ENCODE peak calls at places on chromosomes 7 and 10, in eight cellular contexts. R is upper lobe of right lung; N is neural progenitor cell; S is CD8-positive, alpha-beta T cell; E is ovary; U is GM23338; H is hepatocyte; W is naive thymus-derived CD4-positive, alpha-beta T cell. P is an unnamed sample. For H3K4me1, the result is how much of the 10 kb centered on the place peaks cover.

GRCh38 chr10:113088194-113088593 is 138.1 kb downstream of the TCF7L2 start:
- DNase-seq in R (no peak), N (no peak), S (no peak), E (no peak), U (no peak), H (no peak), W (no peak), P (no peak)

GRCh38 chr7:130273081-130273699 is 6.5 kb downstream of the CPA2 start:
- DNase-seq in R (no peak), N (peak), S (no peak), E (peak), U (peak), H (peak), W (peak), P (no peak)

GRCh38 chr10:96270564-96270963 is 805 bp downstream of the BLNK start:
- DNase-seq in R (no peak), N (no peak), S (no peak), E (no peak), U (no peak), H (no peak), W (no peak), P (no peak)

GRCh38 chr7:106623846-106624245 is 37.1 kb downstream of the CCDC71L start:
- DNase-seq in R (no peak), N (no peak), S (no peak), E (no peak), U (no peak), H (peak), W (no peak), P (no peak)

GRCh38 chr10:9051328-9051974 is 997.0 kb downstream of the GATA3 start:
- DNase-seq in R (no peak), N (no peak), S (no peak), E (no peak), U (no peak), H (no peak), W (no peak), P (no peak)

GRCh38 chr10:63711866-63712716 is 190.9 kb downstream of the REEP3 start:
- DNase-seq in R (peak), N (no peak), S (no peak), E (peak), U (no peak), H (peak), W (no peak), P (no peak)

GRCh38 chr7:55515569-55516279 is 56.6 kb downstream of the VOPP1 start:
- DNase-seq in R (no peak), N (no peak), S (no peak), E (no peak), U (no peak), H (no peak), W (no peak), P (no peak)

GRCh38 chr10:33236916-33237315 is 97.6 kb downstream of the NRP1 start:
- DNase-seq in R (no peak), N (no peak), S (no peak), E (no peak), U (no peak), H (no peak), W (no peak), P (no peak)

GRCh38 chr7:1536768-1537630 is 6.5 kb downstream of the MAFK start:
- DNase-seq in R (peak), N (peak), S (no peak), E (peak), U (peak), H (peak), W (no peak), P (no peak)

GRCh38 chr7:24175603-24176002 is 108.4 kb upstream of the NPY start:
- DNase-seq in R (no peak), N (peak), S (no peak), E (no peak), U (peak), H (no peak), W (no peak), P (no peak)

GRCh38 chr10:85446852-85447251 is 919.7 kb downstream of the GRID1 start:
- DNase-seq in R (no peak), N (no peak), S (no peak), E (no peak), U (no peak), H (peak), W (no peak), P (no peak)

GRCh38 chr7:134429481-134429880 is 29.4 kb downstream of the AKR1B1 start:
- DNase-seq in R (no peak), N (no peak), S (no peak), E (no peak), U (no peak), H (no peak), W (no peak), P (no peak)

GRCh38 chr7:47460251-47460989 is 121.5 kb downstream of the TNS3 start:
- DNase-seq in R (peak), N (no peak), S (no peak), E (no peak), U (no peak), H (peak), W (no peak), P (no peak)

GRCh38 chr7:87328281-87328680 is 17.2 kb upstream of the CROT start:
- DNase-seq in R (no peak), N (peak), S (no peak), E (no peak), U (peak), H (no peak), W (no peak), P (no peak)

GRCh38 chr10:52308251-52309031 is 5.6 kb upstream of the DKK1 start:
- DNase-seq in R (peak), N (peak), S (no peak), E (peak), U (peak), H (peak), W (no peak), P (no peak)

GRCh38 chr7:1742555-1743303 is 72.7 kb downstream of the ELFN1 start:
- DNase-seq in R (no peak), N (no peak), S (no peak), E (peak), U (no peak), H (peak), W (no peak), P (peak)

GRCh38 chr7:100516135-100516812 is 22.7 kb upstream of the AGFG2 start:
- DNase-seq in R (no peak), N (peak), S (peak), E (peak), U (peak), H (peak), W (peak), P (peak)

GRCh38 chr7:95330194-95331003 is 6.1 kb upstream of the PON1 start:
- DNase-seq in R (no peak), N (no peak), S (no peak), E (no peak), U (no peak), H (no peak), W (no peak), P (peak)

GRCh38 chr10:70380350-70381135 is 1.9 kb downstream of the LRRC20 start:
- DNase-seq in R (no peak), N (no peak), S (no peak), E (no peak), U (no peak), H (no peak), W (no peak), P (no peak)

GRCh38 chr10:119359025-119359424 is 151.7 kb downstream of the GRK5 start:
- DNase-seq in R (peak), N (no peak), S (no peak), E (no peak), U (no peak), H (no peak), W (no peak), P (no peak)

GRCh38 chr7:80844916-80845315 is 73.9 kb downstream of the SEMA3C start:
- DNase-seq in R (no peak), N (no peak), S (no peak), E (no peak), U (no peak), H (no peak), W (no peak), P (no peak)

GRCh38 chr7:157020514-157021070 is 10.1 kb upstream of the MNX1 start:
- DNase-seq in R (peak), N (peak), S (no peak), E (no peak), U (peak), H (peak), W (no peak), P (no peak)

GRCh38 chr7:147276783-147277370 is 1160.3 kb downstream of the CNTNAP2 start:
- DNase-seq in R (no peak), N (no peak), S (no peak), E (no peak), U (no peak), H (no peak), W (no peak), P (no peak)

GRCh38 chr10:72292223-72292691 is 18.5 kb downstream of the DDIT4 start:
- DNase-seq in R (no peak), N (no peak), S (no peak), E (no peak), U (no peak), H (peak), W (no peak), P (no peak)

GRCh38 chr7:9557853-9558252 is 1124.4 kb downstream of the NXPH1 start:
- DNase-seq in R (no peak), N (no peak), S (no peak), E (no peak), U (no peak), H (no peak), W (no peak), P (no peak)

GRCh38 chr10:102633282-102633681 is 11.0 kb upstream of the TRIM8 start:
- DNase-seq in R (peak), N (no peak), S (no peak), E (peak), U (no peak), H (no peak), W (no peak), P (no peak)

GRCh38 chr7:110442386-110442837 is 648.5 kb upstream of the LRRN3 start:
- DNase-seq in R (no peak), N (peak), S (no peak), E (no peak), U (peak), H (peak), W (no peak), P (no peak)

GRCh38 chr10:121135512-121135911 is 284.4 kb downstream of the WDR11 start:
- DNase-seq in R (no peak), N (no peak), S (no peak), E (no peak), U (no peak), H (no peak), W (no peak), P (no peak)

GRCh38 chr7:43658718-43659548 is 70.4 kb downstream of the COA1 start:
- DNase-seq in R (no peak), N (no peak), S (no peak), E (no peak), U (no peak), H (no peak), W (no peak), P (no peak)

GRCh38 chr7:13017881-13018280 is 330.4 kb downstream of the ARL4A start:
- DNase-seq in R (no peak), N (peak), S (no peak), E (no peak), U (no peak), H (no peak), W (no peak), P (no peak)
- H3K4me3 ChIP-seq in R (no peak), N (peak), S (no peak), E (no peak), U (no peak), H (no peak), W (no peak), P (no peak)

DNA sequence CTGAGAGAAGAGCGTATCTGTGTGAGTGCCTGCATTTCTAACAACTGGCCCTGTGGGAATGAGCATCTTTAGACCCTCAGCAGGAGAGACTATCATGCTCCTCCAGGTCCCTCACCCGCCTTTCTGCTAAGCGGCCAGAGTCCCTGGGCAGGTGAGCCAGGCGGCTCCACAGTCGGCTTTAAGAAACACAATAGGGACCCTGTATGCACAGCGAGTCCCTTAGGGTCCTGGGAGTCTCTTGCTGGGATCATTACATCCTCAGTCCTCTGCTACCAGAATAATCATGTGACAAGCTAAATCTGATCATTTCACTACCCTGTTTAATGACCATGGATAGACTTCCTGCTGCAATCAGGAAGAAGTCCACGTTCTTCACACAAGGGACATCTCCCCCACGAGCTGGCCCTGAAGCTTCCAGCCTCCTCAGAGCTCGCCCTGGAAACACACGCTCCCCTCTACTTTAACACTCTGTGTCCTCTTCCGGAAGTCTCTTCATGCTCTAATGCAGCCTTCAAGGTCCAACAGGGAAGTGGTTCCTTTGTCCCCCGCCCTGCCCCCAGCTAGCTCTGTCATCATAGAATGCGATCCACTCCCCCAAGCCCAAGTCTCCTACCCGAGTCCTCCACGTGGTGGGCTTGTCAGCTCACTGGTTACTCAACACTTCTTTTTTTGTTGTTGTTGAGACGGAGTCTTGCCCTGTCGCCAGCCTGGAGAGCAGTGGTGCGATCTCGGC is 101.6 kb downstream of the RNF216 start:
- DNase-seq in R (peak), N (no peak), S (no peak), E (no peak), U (no peak), H (no peak), W (no peak), P (no peak)
- H3K4me1 ChIP-seq in R (under half), N (under half), S (half or more), E (under half), U (under half), H (under half), W (under half), P (under half)

DNA sequence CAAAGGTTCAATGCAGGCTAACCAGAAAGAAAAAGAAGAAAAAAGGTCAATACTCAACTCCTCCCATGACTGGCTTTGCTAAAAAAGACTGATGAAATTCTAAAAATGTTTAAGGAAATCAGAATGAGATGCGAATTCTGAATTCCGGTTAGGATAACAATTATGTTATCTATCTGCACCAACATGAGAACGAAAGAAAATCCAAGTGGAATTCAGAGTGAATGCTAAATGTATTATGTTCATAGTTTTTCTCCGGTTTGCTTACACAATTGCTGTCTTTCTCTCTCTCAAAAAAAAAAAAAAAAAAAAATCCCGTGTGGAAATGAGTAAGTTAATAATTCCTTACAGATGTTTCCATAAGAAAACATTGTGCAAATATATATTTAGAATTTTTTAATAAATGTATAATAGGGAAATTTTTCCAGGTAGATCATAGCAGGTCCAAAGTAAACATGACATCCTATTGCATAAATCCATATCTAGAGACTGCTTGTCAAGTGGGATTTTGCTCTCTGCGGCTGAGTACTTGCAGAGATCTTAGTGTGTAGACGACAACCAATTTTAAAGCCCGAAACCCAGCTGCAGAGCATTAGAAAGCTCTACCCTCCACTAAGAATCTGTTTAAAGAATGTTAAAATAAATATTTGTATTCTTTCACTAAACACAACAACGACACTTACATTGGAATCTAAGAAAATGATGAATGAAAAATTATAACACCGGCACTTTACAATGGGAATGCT is 104.0 kb downstream of the JAZF1 start:
- DNase-seq in R (no peak), N (no peak), S (no peak), E (no peak), U (no peak), H (no peak), W (no peak), P (no peak)
- H3K27ac ChIP-seq in R (no peak), N (no peak), S (no peak), E (no peak), U (no peak), H (peak), W (no peak), P (no peak)

DNA sequence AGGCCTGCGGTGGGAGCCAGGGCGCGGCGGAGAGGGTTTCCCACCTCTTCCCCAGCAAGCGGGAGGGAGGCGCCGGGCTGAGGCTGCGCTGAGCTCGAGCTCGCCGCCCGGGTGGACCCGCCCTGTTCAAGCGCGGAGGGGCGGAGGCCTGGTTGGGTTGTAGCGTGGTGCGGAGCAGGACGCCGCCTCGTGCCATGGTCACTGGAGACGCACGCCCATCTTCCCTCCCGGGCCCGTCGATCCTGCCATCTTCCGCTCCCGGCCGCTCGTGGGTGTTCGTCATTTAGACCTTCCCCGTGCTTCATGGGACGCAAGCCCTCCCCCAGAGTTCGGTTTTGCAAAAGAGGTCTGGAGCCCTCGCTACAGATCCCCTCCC is 9.3 kb upstream of the EN2 start:
- DNase-seq in R (no peak), N (peak), S (no peak), E (no peak), U (peak), H (no peak), W (no peak), P (no peak)
- H3K4me3 ChIP-seq in R (no peak), N (peak), S (no peak), E (no peak), U (peak), H (no peak), W (no peak), P (no peak)

GRCh38 chr10:124532106-124532641 is 70.6 kb downstream of the LHPP start:
- DNase-seq in R (no peak), N (peak), S (no peak), E (no peak), U (peak), H (peak), W (no peak), P (no peak)
- H3K4me1 ChIP-seq in R (under half), N (under half), S (under half), E (under half), U (under half), H (under half), W (under half), P (under half)

GRCh38 chr7:102445674-102446071 is 12.3 kb downstream of the ORAI2 start:
- DNase-seq in R (no peak), N (no peak), S (no peak), E (no peak), U (no peak), H (no peak), W (no peak), P (no peak)
- H3K27ac ChIP-seq in R (no peak), N (no peak), S (no peak), E (no peak), U (no peak), H (no peak), W (no peak), P (no peak)

GRCh38 chr7:27346531-27347260 is 104.1 kb downstream of the EVX1 start:
- DNase-seq in R (no peak), N (no peak), S (no peak), E (peak), U (peak), H (peak), W (no peak), P (no peak)
- H3K4me3 ChIP-seq in R (peak), N (no peak), S (no peak), E (no peak), U (no peak), H (no peak), W (no peak), P (no peak)

DNA sequence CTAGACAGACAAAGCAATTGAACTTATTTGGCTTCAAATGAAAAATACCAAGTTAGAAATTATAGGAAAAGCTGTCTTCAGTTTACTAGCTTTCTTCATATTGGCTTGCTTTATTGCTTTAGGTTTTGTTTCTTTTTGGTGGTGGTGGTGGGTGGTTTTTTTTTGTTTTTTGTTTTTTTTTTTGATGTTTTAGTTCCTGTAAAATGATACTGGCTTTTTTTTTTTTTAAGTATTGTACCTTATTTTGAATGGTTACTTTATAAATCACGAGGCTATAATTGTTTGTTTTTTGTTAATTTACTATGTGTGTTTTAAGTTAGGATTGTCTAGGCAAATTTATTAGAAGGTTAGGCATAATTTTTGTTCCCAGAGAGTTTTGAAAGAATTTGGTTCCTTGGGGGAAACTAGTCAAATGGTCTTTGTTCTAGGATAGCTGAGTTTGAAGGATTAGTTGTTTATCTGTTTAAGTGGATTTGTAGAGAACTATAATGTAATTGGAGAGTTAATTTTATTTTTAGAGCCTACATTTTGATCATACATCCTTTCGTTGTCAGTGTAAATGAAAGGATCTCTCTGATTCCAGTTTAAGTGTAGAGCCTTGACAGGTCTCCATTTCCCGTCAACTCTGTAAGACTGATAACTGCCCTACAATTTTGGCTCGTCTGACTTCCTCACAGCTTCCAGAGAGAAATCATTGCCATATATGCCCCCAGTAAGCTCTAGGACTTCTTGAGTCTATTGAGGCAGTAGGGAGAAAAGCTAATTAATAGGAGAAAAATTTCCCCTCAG is 3.5 kb downstream of the KMT2E start:
- DNase-seq in R (no peak), N (no peak), S (no peak), E (no peak), U (no peak), H (no peak), W (no peak), P (no peak)
- H3K4me1 ChIP-seq in R (under half), N (under half), S (under half), E (under half), U (under half), H (under half), W (under half), P (under half)

GRCh38 chr7:92020636-92021035 is 80.0 kb downstream of the AKAP9 start:
- DNase-seq in R (no peak), N (no peak), S (no peak), E (no peak), U (no peak), H (no peak), W (no peak), P (no peak)

GRCh38 chr7:92028226-92028625 is 87.6 kb downstream of the AKAP9 start:
- DNase-seq in R (no peak), N (no peak), S (no peak), E (no peak), U (no peak), H (no peak), W (no peak), P (no peak)

DNA sequence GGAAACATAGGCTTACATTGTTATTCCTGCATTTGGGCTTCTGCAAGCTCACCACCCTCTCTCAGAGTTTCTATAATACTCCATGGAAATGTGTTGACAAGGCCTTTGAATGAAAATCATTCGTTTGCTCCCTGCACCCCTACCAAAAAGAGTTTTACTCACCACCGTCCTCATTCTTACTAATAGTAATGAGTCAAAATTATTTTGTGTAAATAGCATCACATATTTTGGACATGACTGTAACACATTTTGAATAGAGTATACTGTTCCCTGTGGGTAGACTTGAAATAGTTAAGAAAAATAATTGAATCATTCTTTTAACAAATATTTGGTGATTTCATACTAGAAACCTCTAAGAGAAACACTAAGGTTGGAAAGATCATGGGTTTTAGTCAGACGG is 84.6 kb downstream of the AKAP9 start:
- DNase-seq in R (no peak), N (no peak), S (no peak), E (no peak), U (no peak), H (no peak), W (no peak), P (no peak)
- H3K27ac ChIP-seq in R (no peak), N (no peak), S (no peak), E (no peak), U (no peak), H (no peak), W (no peak), P (no peak)

P was measured in CD8-positive, alpha-beta memory T cell.